ENCODE peak calls at places on chromosomes 13 and 19, in four cellular contexts. V is hepatocyte, K is cardiac muscle cell, L is astrocyte. A is an unnamed sample. For H3K4me1, the result is how much of the 10 kb centered on the place peaks cover.

GRCh38 chr19:55579766-55580621 is 654 bp downstream of the ZNF579 start:
- DNase-seq in V (peak), K (peak), L (no peak), A (no peak)

GRCh38 chr13:34757441-34757840 is 184.6 kb upstream of the NBEA start:
- DNase-seq in V (no peak), K (no peak), L (peak), A (no peak)

GRCh38 chr13:57630661-57631606 is 610 bp upstream of the PCDH17 start:
- DNase-seq in V (peak), K (peak), L (peak), A (peak)

GRCh38 chr19:17779281-17779930 is 15.5 kb upstream of the B3GNT3 start:
- DNase-seq in V (peak), K (no peak), L (peak), A (no peak)

GRCh38 chr19:2888739-2889224 is 11.9 kb upstream of the ZNF57 start:
- DNase-seq in V (no peak), K (no peak), L (no peak), A (no peak)

GRCh38 chr13:67623630-67624029 is 393.5 kb upstream of the PCDH9 start:
- DNase-seq in V (no peak), K (no peak), L (no peak), A (no peak)

GRCh38 chr13:61170791-61171330 is 244.8 kb downstream of the PCDH20 start:
- DNase-seq in V (no peak), K (no peak), L (no peak), A (no peak)

GRCh38 chr13:98416408-98416807 is 160.5 kb downstream of the STK24 start:
- DNase-seq in V (peak), K (no peak), L (no peak), A (no peak)

GRCh38 chr19:38478273-38478971 is 44.9 kb downstream of the RYR1 start:
- DNase-seq in V (no peak), K (peak), L (no peak), A (peak)

GRCh38 chr13:37640499-37640898 is 41.9 kb upstream of the POSTN start:
- DNase-seq in V (peak), K (peak), L (peak), A (no peak)

GRCh38 chr13:99658266-99658991 is 157.2 kb downstream of the TM9SF2 start:
- DNase-seq in V (peak), K (peak), L (peak), A (peak)

GRCh38 chr13:75226092-75226491 is 255.9 kb downstream of the TBC1D4 start:
- DNase-seq in V (no peak), K (no peak), L (peak), A (no peak)

GRCh38 chr13:71864094-71864980 is 2.7 kb downstream of the DACH1 start:
- DNase-seq in V (peak), K (peak), L (no peak), A (peak)

GRCh38 chr13:36417328-36417727 is 15.0 kb upstream of the CCNA1 start:
- DNase-seq in V (no peak), K (no peak), L (no peak), A (no peak)

GRCh38 chr19:17680235-17680722 is 7.9 kb downstream of the UNC13A start:
- DNase-seq in V (peak), K (peak), L (peak), A (peak)

GRCh38 chr13:52450793-52451116 is 321 bp upstream of the VPS36 start:
- DNase-seq in V (no peak), K (no peak), L (no peak), A (no peak)

GRCh38 chr19:43751466-43752220 is 3.1 kb downstream of the SMG9 start:
- DNase-seq in V (no peak), K (no peak), L (peak), A (no peak)

GRCh38 chr19:53037101-53038097 is 7.1 kb upstream of the ERVV-2 start:
- DNase-seq in V (peak), K (peak), L (peak), A (peak)

GRCh38 chr19:53989600-53990533 is 1.6 kb upstream of the CACNG6 start:
- DNase-seq in V (no peak), K (no peak), L (peak), A (no peak)

GRCh38 chr13:51534075-51534817 is 50.0 kb upstream of the WDFY2 start:
- DNase-seq in V (no peak), K (no peak), L (no peak), A (no peak)

GRCh38 chr19:18684642-18684993 is 1.1 kb downstream of the CRTC1 start:
- DNase-seq in V (no peak), K (no peak), L (no peak), A (no peak)

GRCh38 chr19:33399745-33400681 is 26.5 kb downstream of the CEBPG start:
- DNase-seq in V (no peak), K (no peak), L (no peak), A (peak)

GRCh38 chr13:20903164-20903475 is 574 bp upstream of the XPO4 start:
- DNase-seq in V (no peak), K (no peak), L (no peak), A (no peak)

GRCh38 chr13:27171244-27171829 is at the start of gene USP12:
- DNase-seq in V (peak), K (peak), L (no peak), A (peak)

GRCh38 chr13:50677687-50678463 is 165.6 kb downstream of the DLEU7 start:
- DNase-seq in V (no peak), K (no peak), L (peak), A (peak)

GRCh38 chr13:29595380-29596063 is at the start of gene SLC7A1:
- DNase-seq in V (peak), K (peak), L (peak), A (peak)

GRCh38 chr19:41226053-41226873 is 7.2 kb downstream of the AXL start:
- DNase-seq in V (peak), K (peak), L (peak), A (peak)

GRCh38 chr13:62512194-62513141 is 1096.8 kb upstream of the PCDH20 start:
- DNase-seq in V (peak), K (peak), L (no peak), A (peak)

GRCh38 chr19:19514215-19514633 is 1.1 kb downstream of the TSSK6 start:
- DNase-seq in V (no peak), K (no peak), L (peak), A (no peak)

GRCh38 chr19:40923934-40924391 is 41.9 kb upstream of the CYP2A7 start:
- DNase-seq in V (peak), K (no peak), L (no peak), A (no peak)

GRCh38 chr19:52778811-52779210 is 7.8 kb downstream of the ZNF600 start:
- DNase-seq in V (no peak), K (no peak), L (no peak), A (no peak)

GRCh38 chr19:16168465-16169081 is 4.8 kb downstream of the CIB3 start:
- DNase-seq in V (no peak), K (no peak), L (peak), A (no peak)

GRCh38 chr13:112712451-112712881 is 22.6 kb downstream of the ATP11A start:
- DNase-seq in V (no peak), K (no peak), L (no peak), A (no peak)

GRCh38 chr13:112709825-112710783 is 20.3 kb downstream of the ATP11A start:
- DNase-seq in V (no peak), K (no peak), L (no peak), A (no peak)

GRCh38 chr13:112710855-112711527 is 21.2 kb downstream of the ATP11A start:
- DNase-seq in V (no peak), K (no peak), L (no peak), A (no peak)

GRCh38 chr13:112713517-112714253 is 23.8 kb downstream of the ATP11A start:
- DNase-seq in V (no peak), K (no peak), L (no peak), A (no peak)

GRCh38 chr13:112711528-112712265 is 21.9 kb downstream of the ATP11A start:
- DNase-seq in V (peak), K (peak), L (peak), A (peak)
- TF ChIP-seq CTCF in V (peak), K (peak), L (no peak), A (peak)

GRCh38 chr13:114116734-114117133 is 15.7 kb downstream of the RASA3 start:
- DNase-seq in V (no peak), K (no peak), L (no peak), A (no peak)
- H3K4me1 ChIP-seq in V (under half), K (under half), L (half or more), A (under half)

DNA sequence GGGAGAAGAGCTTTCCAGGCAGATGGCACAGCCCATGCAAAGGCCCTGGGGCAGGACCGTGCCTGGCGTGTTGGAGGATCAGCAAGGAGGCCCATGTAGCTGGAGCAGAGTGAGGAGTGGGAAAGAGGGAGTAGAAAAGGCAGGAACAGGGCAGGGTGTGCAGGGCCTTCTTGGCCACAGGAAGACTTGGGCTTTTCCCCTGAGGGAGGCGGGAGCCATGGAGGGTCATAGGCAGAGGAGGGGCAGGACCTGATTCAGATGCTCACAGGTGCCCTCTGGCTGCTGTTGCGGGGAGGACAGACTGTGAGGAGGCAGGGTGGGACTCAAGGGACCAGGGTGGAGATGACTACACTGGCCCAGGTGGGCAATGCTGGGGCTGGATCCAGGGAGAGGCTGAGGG is 13.8 kb upstream of the PTPRS start:
- DNase-seq in V (no peak), K (no peak), L (no peak), A (peak)
- TF ChIP-seq CTCF in V (peak), K (peak), L (no peak), A (peak)

GRCh38 chr19:29015569-29015968 is 197.4 kb downstream of the UQCRFS1 start:
- DNase-seq in V (no peak), K (no peak), L (no peak), A (no peak)
- H3K4me1 ChIP-seq in V (under half), K (under half), L (under half), A (under half)

DNA sequence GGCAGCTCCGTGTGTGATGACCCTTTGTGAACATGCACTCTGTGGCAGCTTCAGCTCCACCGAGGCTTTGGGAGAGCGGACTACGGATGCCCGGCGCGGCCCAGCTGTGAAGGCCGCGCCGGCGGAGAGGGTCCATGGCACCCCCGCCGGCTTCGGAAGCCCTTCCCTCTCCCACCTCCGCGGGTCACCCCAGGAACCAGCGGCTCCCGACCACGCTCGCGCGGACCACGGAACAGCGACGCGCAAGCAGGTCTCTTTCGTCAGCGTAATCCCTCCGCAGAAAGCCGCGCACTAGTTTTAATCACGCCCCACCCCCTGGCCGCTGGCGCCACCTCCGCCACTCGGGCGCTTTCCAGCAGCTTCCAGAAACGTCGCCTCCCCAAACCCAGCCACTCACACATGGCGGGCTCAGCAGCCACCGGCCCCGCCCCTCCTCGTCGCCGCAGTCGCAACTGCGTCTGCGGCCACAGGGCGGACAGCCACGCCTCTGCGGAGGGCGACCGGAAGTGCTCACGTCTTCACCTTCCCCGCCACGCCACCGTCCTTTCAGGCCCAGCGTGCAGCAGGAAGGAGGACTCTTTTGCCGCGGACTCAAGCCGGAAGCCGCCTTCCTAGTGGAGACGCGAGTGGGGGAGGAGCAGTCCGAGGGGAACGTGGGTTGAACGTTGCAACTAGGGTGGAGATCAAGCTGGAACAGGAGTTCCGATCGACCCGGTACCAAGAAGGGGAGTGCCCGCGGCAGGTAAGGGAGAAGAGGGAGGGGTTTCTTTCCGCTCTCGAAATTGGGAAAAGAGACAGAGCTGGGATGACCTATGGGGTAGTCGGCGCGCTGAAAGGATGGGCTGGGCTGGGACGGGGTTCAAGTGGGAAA is at the start of gene USPL1:
- DNase-seq in V (peak), K (peak), L (peak), A (peak)
- TF ChIP-seq CTCF in V (peak), K (no peak), L (no peak), A (no peak)

GRCh38 chr13:110118106-110118505 is 188.9 kb downstream of the COL4A1 start:
- DNase-seq in V (no peak), K (no peak), L (no peak), A (no peak)
- H3K4me1 ChIP-seq in V (under half), K (under half), L (under half), A (under half)

GRCh38 chr13:44920013-44920412 is 69.3 kb downstream of the NUFIP1 start:
- DNase-seq in V (no peak), K (no peak), L (no peak), A (no peak)

GRCh38 chr13:44919103-44919804 is 70.0 kb downstream of the NUFIP1 start:
- DNase-seq in V (no peak), K (no peak), L (no peak), A (no peak)

GRCh38 chr13:44918323-44919102 is 70.8 kb downstream of the NUFIP1 start:
- DNase-seq in V (peak), K (peak), L (peak), A (peak)

GRCh38 chr13:44915962-44916361 is 73.3 kb downstream of the NUFIP1 start:
- DNase-seq in V (no peak), K (no peak), L (no peak), A (no peak)

GRCh38 chr13:44917589-44918322 is 71.5 kb downstream of the NUFIP1 start:
- DNase-seq in V (peak), K (peak), L (peak), A (peak)
- TF ChIP-seq CTCF in V (peak), K (peak), L (peak), A (peak)

GRCh38 chr19:8334458-8335342 is 8.4 kb downstream of the KANK3 start:
- DNase-seq in V (peak), K (peak), L (peak), A (peak)
- H3K4me1 ChIP-seq in V (under half), K (under half), L (under half), A (under half)

DNA sequence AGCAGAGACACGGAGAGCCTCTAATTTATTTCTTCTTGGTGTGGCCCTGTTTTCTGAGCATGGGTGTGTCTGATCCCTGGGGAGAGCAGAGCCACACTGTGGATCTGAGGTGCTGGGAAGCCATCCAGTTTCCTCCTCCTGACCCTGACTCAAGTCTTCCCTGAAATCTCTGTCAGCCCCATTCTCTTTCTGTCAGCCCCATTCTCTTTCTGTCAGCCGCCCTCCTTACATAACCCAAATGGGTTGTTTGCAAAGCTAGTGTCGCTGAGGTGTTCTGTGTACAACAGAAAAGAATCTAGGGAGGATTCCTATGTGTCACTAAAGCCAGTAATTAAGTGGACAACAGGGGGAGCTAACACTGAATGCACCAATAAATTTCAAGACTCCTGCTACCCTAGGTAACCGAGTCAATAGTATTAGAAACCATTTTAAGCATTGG is 50.2 kb downstream of the LRCH1 start:
- DNase-seq in V (no peak), K (no peak), L (no peak), A (no peak)
- TF ChIP-seq CTCF in V (peak), K (peak), L (peak), A (peak)

GRCh38 chr13:40564342-40564997 is 102.0 kb downstream of the FOXO1 start:
- DNase-seq in V (no peak), K (no peak), L (no peak), A (no peak)
- H3K4me1 ChIP-seq in V (under half), K (under half), L (under half), A (under half)

A was measured in BE2C.